ENCODE peak calls at places on chromosomes 2 and 18, in ten cellular contexts. F, A, Y, E, J, H, D, U, C and R are unnamed samples.

GRCh38 chr2:100624536-100624935 is 61.7 kb downstream of the PDCL3 start:
- DNase-seq in C (no peak), D (no peak), J (no peak), Y (no peak), F (no peak), H (no peak), E (no peak), U (no peak), A (no peak), R (peak)

GRCh38 chr2:18312818-18313217 is 247.6 kb downstream of the RDH14 start:
- DNase-seq in D (no peak), Y (no peak), H (no peak), U (no peak), F (no peak), A (no peak), J (no peak), C (no peak), E (no peak), R (no peak)

GRCh38 chr2:10584242-10584753 is 105.5 kb downstream of the NOL10 start:
- DNase-seq in H (no peak), Y (no peak), E (no peak), J (no peak), D (no peak), U (no peak), F (no peak), A (no peak), C (no peak), R (no peak)

GRCh38 chr2:15579641-15580040 is 12.0 kb upstream of the DDX1 start:
- DNase-seq in C (no peak), U (peak), H (no peak), J (no peak), F (no peak), A (no peak), D (no peak), E (no peak), Y (no peak), R (no peak)

GRCh38 chr2:126761256-126761980 is 105.5 kb downstream of the GYPC start:
- DNase-seq in Y (no peak), U (no peak), E (no peak), C (no peak), J (no peak), H (no peak), A (no peak), D (no peak), F (no peak), R (no peak)

GRCh38 chr18:47710451-47710850 is 220.0 kb downstream of the SMAD2 start:
- DNase-seq in F (no peak), D (no peak), U (no peak), A (no peak), H (no peak), E (no peak), J (no peak), C (no peak), Y (no peak), R (no peak)

GRCh38 chr18:11489266-11489899 is 120.0 kb upstream of the SLC35G4 start:
- DNase-seq in A (no peak), C (no peak), D (no peak), U (no peak), F (no peak), Y (no peak), J (no peak), E (no peak), H (no peak), R (no peak)

GRCh38 chr2:207156451-207157161 is 9.1 kb downstream of the KLF7 start:
- DNase-seq in H (no peak), Y (no peak), C (no peak), A (no peak), E (no peak), D (no peak), F (no peak), J (no peak), U (no peak), R (no peak)

GRCh38 chr2:70620020-70620419 is 66.4 kb upstream of the TGFA start:
- DNase-seq in A (no peak), D (no peak), H (no peak), C (no peak), J (no peak), Y (peak), E (no peak), F (no peak), U (no peak), R (no peak)

GRCh38 chr2:62999905-63000304 is 50.7 kb upstream of the OTX1 start:
- DNase-seq in J (peak), F (no peak), A (no peak), C (no peak), Y (no peak), H (no peak), U (peak), D (no peak), E (no peak), R (no peak)

GRCh38 chr2:45765847-45766254 is 114.4 kb downstream of the PRKCE start:
- DNase-seq in E (no peak), Y (no peak), J (peak), U (no peak), A (no peak), F (no peak), D (no peak), H (no peak), C (no peak), R (no peak)

GRCh38 chr2:67394734-67395133 is 2.4 kb upstream of the ETAA1 start:
- DNase-seq in Y (no peak), U (peak), H (no peak), J (no peak), A (no peak), F (no peak), C (no peak), E (no peak), D (no peak), R (no peak)

GRCh38 chr2:198873771-198874501 is 583.8 kb downstream of the SATB2 start:
- DNase-seq in U (peak), A (no peak), J (no peak), F (no peak), C (no peak), Y (no peak), H (no peak), D (peak), E (no peak), R (no peak)

GRCh38 chr2:187264612-187265011 is 183.4 kb downstream of the CALCRL start:
- DNase-seq in A (no peak), U (no peak), D (no peak), C (no peak), F (no peak), H (no peak), E (no peak), J (no peak), Y (no peak), R (no peak)

GRCh38 chr2:218394298-218395089 is 5.2 kb upstream of the CTDSP1 start:
- DNase-seq in Y (no peak), U (no peak), D (no peak), F (no peak), C (no peak), A (no peak), E (no peak), J (no peak), H (no peak), R (no peak)

GRCh38 chr18:7575465-7576026 is 8.4 kb downstream of the PTPRM start:
- DNase-seq in D (no peak), F (no peak), Y (no peak), J (no peak), E (no peak), U (peak), H (no peak), C (no peak), A (no peak), R (no peak)

GRCh38 chr2:18626256-18626668 is 36.9 kb upstream of the NT5C1B start:
- DNase-seq in J (no peak), A (no peak), Y (no peak), H (no peak), D (peak), F (no peak), C (no peak), E (no peak), U (peak), R (no peak)

GRCh38 chr2:202278944-202279343 is 13.4 kb downstream of the NOP58 start:
- DNase-seq in D (no peak), U (peak), H (no peak), A (no peak), F (no peak), Y (peak), C (no peak), J (peak), E (no peak), R (no peak)